ENCODE peak calls at places on chromosomes 2 and 18, in five cellular contexts. N, S, A, T and W are unnamed samples.
A peak's percentile ranks its signal among the peaks of the same experiment; 100 is the strongest.

GRCh38 chr18:5456577-5457466 is 87.0 kb downstream of the EPB41L3 start:
- DNase-seq in N (no peak), S (peak; percentile 7), T (no peak), A (peak; percentile 29), W (no peak)

GRCh38 chr18:53991202-53991601 is 233.3 kb downstream of the MBD2 start:
- DNase-seq in N (no peak), A (no peak), S (no peak), T (no peak), W (no peak)

GRCh38 chr18:12890500-12890899 is 6.5 kb upstream of the PTPN2 start:
- DNase-seq in T (no peak), A (no peak), S (no peak), N (no peak), W (no peak)

GRCh38 chr18:21763846-21764646 is 23.5 kb downstream of the MIB1 start:
- DNase-seq in T (no peak), S (no peak), N (no peak), A (no peak), W (no peak)

GRCh38 chr18:9782073-9782857 is 74.2 kb downstream of the RAB31 start:
- DNase-seq in N (no peak), A (no peak), S (peak; percentile 40), T (no peak), W (peak; percentile 36)

GRCh38 chr2:198968585-198968984 is 489.2 kb downstream of the SATB2 start:
- DNase-seq in T (no peak), N (no peak), A (no peak), S (no peak), W (no peak)

GRCh38 chr2:178195390-178196166 is 1.3 kb downstream of the OSBPL6 start:
- DNase-seq in S (no peak), N (no peak), T (no peak), A (no peak), W (no peak)

GRCh38 chr18:27685807-27686412 is 491.0 kb downstream of the CDH2 start:
- DNase-seq in N (peak; percentile 17), A (no peak), S (no peak), T (no peak), W (peak; percentile 18)

GRCh38 chr2:33081691-33082090 is 134.9 kb downstream of the LTBP1 start:
- DNase-seq in T (no peak), S (no peak), N (no peak), A (no peak), W (no peak)

GRCh38 chr2:100321181-100321880 is 970 bp downstream of the LONRF2 start:
- DNase-seq in A (peak; percentile 52), N (no peak), S (peak; percentile 38), T (no peak), W (peak; percentile 17)

GRCh38 chr2:143145056-143145455 is 15.8 kb downstream of the ARHGAP15 start:
- DNase-seq in N (no peak), A (no peak), S (no peak), T (no peak), W (no peak)

GRCh38 chr18:13562494-13563029 is 163.8 kb downstream of the FAM210A start:
- DNase-seq in S (no peak), A (no peak), T (peak; percentile 83), N (no peak), W (no peak)

GRCh38 chr2:135218426-135218825 is 166.3 kb downstream of the RAB3GAP1 start:
- DNase-seq in S (no peak), T (no peak), N (no peak), A (no peak), W (no peak)

GRCh38 chr2:191247381-191248057 is 2.3 kb downstream of the MYO1B start:
- DNase-seq in T (no peak), N (no peak), A (peak; percentile 42), S (peak; percentile 81), W (peak; percentile 75)

GRCh38 chr2:70062270-70062669 is 25.0 kb upstream of the PCBP1 start:
- DNase-seq in S (no peak), A (no peak), N (no peak), T (no peak), W (no peak)